ENCODE peak calls at places on chromosome 5, in five cellular contexts. Z is bronchial epithelial cell, I is RWPE1, U is HFF-Myc, T is H7. P is an unnamed sample.

GRCh38 chr5:171419663-171420428 is 399 bp downstream of the FGF18 start:
- DNase-seq in Z (no peak), I (peak), U (no peak), T (peak), P (no peak)

GRCh38 chr5:78727786-78728761 is 79.5 kb upstream of the LHFPL2 start:
- DNase-seq in Z (no peak), I (no peak), U (no peak), T (no peak), P (no peak)

GRCh38 chr5:73097740-73098139 is 22.6 kb upstream of the TMEM171 start:
- DNase-seq in Z (no peak), I (no peak), U (no peak), T (no peak), P (no peak)

GRCh38 chr5:179697993-179698934 is 503 bp upstream of the CANX start:
- DNase-seq in Z (peak), I (peak), U (peak), T (peak), P (peak)

GRCh38 chr5:52863715-52864114 is 76.0 kb downstream of the ITGA1 start:
- DNase-seq in Z (no peak), I (no peak), U (no peak), T (no peak), P (no peak)

GRCh38 chr5:35305336-35306020 is 75.2 kb upstream of the PRLR start:
- DNase-seq in Z (no peak), I (no peak), U (no peak), T (no peak), P (no peak)

GRCh38 chr5:55568629-55569512 is 34.1 kb upstream of the PLPP1 start:
- DNase-seq in Z (no peak), I (no peak), U (no peak), T (no peak), P (no peak)

GRCh38 chr5:167315762-167316161 is 975.7 kb upstream of the WWC1 start:
- DNase-seq in Z (no peak), I (no peak), U (no peak), T (no peak), P (no peak)

GRCh38 chr5:146091881-146092280 is 13.5 kb downstream of the PLAC8L1 start:
- DNase-seq in Z (peak), I (peak), U (no peak), T (no peak), P (peak)

GRCh38 chr5:32092938-32093812 is 80.9 kb downstream of the GOLPH3 start:
- DNase-seq in Z (peak), I (peak), U (peak), T (peak), P (peak)

GRCh38 chr5:168104811-168105481 is 186.5 kb upstream of the WWC1 start:
- DNase-seq in Z (no peak), I (no peak), U (no peak), T (no peak), P (no peak)

GRCh38 chr5:138574744-138575193 is 432 bp downstream of the HSPA9 start:
- DNase-seq in Z (peak), I (peak), U (no peak), T (no peak), P (no peak)

GRCh38 chr5:41508186-41508585 is 2.2 kb downstream of the PLCXD3 start:
- DNase-seq in Z (peak), I (peak), U (no peak), T (no peak), P (peak)

GRCh38 chr5:65017636-65018035 is 248.9 kb downstream of the CWC27 start:
- DNase-seq in Z (no peak), I (no peak), U (no peak), T (no peak), P (no peak)

GRCh38 chr5:111742595-111742994 is 14.4 kb downstream of the NREP start:
- DNase-seq in Z (peak), I (peak), U (peak), T (no peak), P (no peak)

GRCh38 chr5:65753189-65753588 is 31.2 kb downstream of the NLN start:
- DNase-seq in Z (no peak), I (no peak), U (no peak), T (no peak), P (no peak)

GRCh38 chr5:32325067-32325466 is 12.3 kb upstream of the MTMR12 start:
- DNase-seq in Z (peak), I (peak), U (no peak), T (no peak), P (peak)

GRCh38 chr5:57243286-57244137 is 69.7 kb downstream of the GPBP1 start:
- DNase-seq in Z (no peak), I (no peak), U (no peak), T (no peak), P (no peak)

GRCh38 chr5:157718529-157718928 is 12.7 kb upstream of the THG1L start:
- DNase-seq in Z (peak), I (peak), U (peak), T (peak), P (no peak)

GRCh38 chr5:124285071-124285470 is 461.4 kb downstream of the ZNF608 start:
- DNase-seq in Z (peak), I (peak), U (no peak), T (no peak), P (peak)

GRCh38 chr5:113212244-113212920 is 222.4 kb downstream of the TSSK1B start:
- DNase-seq in Z (peak), I (no peak), U (no peak), T (no peak), P (no peak)

GRCh38 chr5:109779036-109779735 is 89.5 kb downstream of the MAN2A1 start:
- DNase-seq in Z (no peak), I (no peak), U (no peak), T (no peak), P (no peak)

GRCh38 chr5:135013947-135014570 is 20.0 kb downstream of the PITX1 start:
- DNase-seq in Z (no peak), I (no peak), U (no peak), T (no peak), P (no peak)

GRCh38 chr5:111013011-111013410 is 58.5 kb upstream of the TSLP start:
- DNase-seq in Z (peak), I (peak), U (no peak), T (no peak), P (peak)

GRCh38 chr5:151480859-151481258 is 33.5 kb downstream of the SLC36A1 start:
- DNase-seq in Z (peak), I (no peak), U (no peak), T (no peak), P (no peak)

GRCh38 chr5:76715734-76716455 is at the start of gene F2R:
- DNase-seq in Z (no peak), I (peak), U (no peak), T (peak), P (no peak)

GRCh38 chr5:38867071-38867790 is 21.4 kb downstream of the OSMR start:
- DNase-seq in Z (no peak), I (no peak), U (no peak), T (no peak), P (no peak)

P was measured in epithelial cell of prostate.